ENCODE peak calls at places on chromosome 17, in nine cellular contexts. W is mucosa of gallbladder; S is CD4-positive, alpha-beta T cell; E is fibroblast of lung; B is iPS DF 6.9; Z is pulmonary artery endothelial cell; V is stimulated activated CD4-positive, alpha-beta T cell treated with anti-CD3 and anti-CD28 coated beads, Interleukin-4, amount 100 ng/mL, for 1 hour; A is neuronal stem cell; T is EL. D is an unnamed sample.

GRCh38 chr17:42512733-42513251 is 23.2 kb upstream of the NAGLU start:
- DNase-seq in S (no peak), T (no peak), A (no peak), B (no peak), W (no peak), Z (no peak), V (no peak), E (peak), D (no peak)

GRCh38 chr17:37640016-37640415 is 3.2 kb downstream of the DDX52 start:
- DNase-seq in Z (no peak), T (no peak), E (no peak), S (no peak), A (no peak), B (no peak), V (no peak), W (no peak), D (no peak)

GRCh38 chr17:82650723-82651122 is 2.5 kb upstream of the WDR45B start:
- DNase-seq in B (no peak), S (no peak), Z (no peak), A (no peak), V (no peak), E (no peak), T (no peak), W (no peak), D (no peak)

GRCh38 chr17:27807567-27808470 is 7.5 kb upstream of the NOS2 start:
- DNase-seq in E (no peak), A (no peak), Z (no peak), V (peak), S (peak), T (peak), W (peak), B (no peak), D (peak)

GRCh38 chr17:65956814-65957213 is 235.1 kb downstream of the CEP112 start:
- DNase-seq in A (no peak), W (no peak), T (no peak), Z (no peak), B (no peak), E (peak), S (no peak), V (no peak), D (no peak)

GRCh38 chr17:28570716-28571254 is 539 bp downstream of the PIGS start:
- DNase-seq in W (no peak), T (peak), Z (no peak), A (no peak), E (no peak), S (peak), V (peak), B (no peak), D (peak)

GRCh38 chr17:51006601-51007000 is 114.1 kb downstream of the SPAG9 start:
- DNase-seq in V (no peak), A (peak), Z (no peak), E (no peak), S (no peak), B (no peak), W (no peak), T (peak), D (no peak)

GRCh38 chr17:67132366-67132765 is 88.0 kb downstream of the CACNG1 start:
- DNase-seq in B (no peak), W (no peak), V (no peak), A (no peak), Z (no peak), S (no peak), E (no peak), T (no peak), D (no peak)

GRCh38 chr17:7794063-7794663 is 39.9 kb upstream of the KDM6B start:
- DNase-seq in E (no peak), T (no peak), S (no peak), A (no peak), V (no peak), B (no peak), W (no peak), Z (no peak), D (no peak)

GRCh38 chr17:65185060-65185459 is 47.9 kb downstream of the RGS9 start:
- DNase-seq in S (no peak), B (no peak), E (no peak), T (no peak), V (no peak), A (no peak), W (no peak), Z (no peak), D (no peak)

GRCh38 chr17:40361063-40361924 is 3.2 kb downstream of the GJD3 start:
- DNase-seq in B (no peak), Z (no peak), V (no peak), W (no peak), E (no peak), A (no peak), S (no peak), T (no peak), D (no peak)

GRCh38 chr17:64657610-64658125 is 4.4 kb downstream of the SMURF2 start:
- DNase-seq in V (no peak), E (no peak), B (no peak), Z (no peak), S (no peak), A (no peak), T (no peak), W (no peak), D (no peak)

GRCh38 chr17:2174471-2175293 is 119.8 kb downstream of the HIC1 start:
- DNase-seq in A (no peak), T (peak), S (no peak), V (no peak), Z (peak), E (peak), B (no peak), W (peak), D (peak)

GRCh38 chr17:40032322-40033320 is 17.4 kb downstream of the CSF3 start:
- DNase-seq in T (no peak), W (peak), Z (no peak), E (no peak), B (no peak), A (no peak), S (no peak), V (no peak), D (peak)

GRCh38 chr17:50102164-50102991 is 7.2 kb downstream of the PDK2 start:
- DNase-seq in Z (no peak), B (no peak), W (peak), V (no peak), T (no peak), E (no peak), A (no peak), S (no peak), D (peak)

GRCh38 chr17:15273141-15273793 is 8.1 kb upstream of the PMP22 start:
- DNase-seq in B (no peak), W (peak), A (no peak), Z (no peak), E (peak), S (no peak), T (peak), V (no peak), D (no peak)

GRCh38 chr17:33962857-33963655 is 292.0 kb upstream of the CCL2 start:
- DNase-seq in B (no peak), S (no peak), W (no peak), Z (no peak), V (no peak), E (no peak), A (no peak), T (no peak), D (no peak)

GRCh38 chr17:4815043-4815675 is 8.2 kb downstream of the PLD2 start:
- DNase-seq in A (no peak), E (no peak), B (no peak), T (no peak), V (no peak), S (no peak), W (no peak), Z (no peak), D (no peak)

GRCh38 chr17:78884876-78885667 is 17.9 kb downstream of the CEP295NL start:
- DNase-seq in V (no peak), S (no peak), W (no peak), A (no peak), E (no peak), Z (no peak), B (no peak), T (no peak), D (no peak)

GRCh38 chr17:75749545-75750389 is 15.2 kb downstream of the GALK1 start:
- DNase-seq in Z (no peak), S (peak), V (peak), W (peak), B (no peak), T (peak), A (peak), E (peak), D (peak)

GRCh38 chr17:45888392-45888791 is 6.0 kb upstream of the MAPT start:
- DNase-seq in B (no peak), S (no peak), W (no peak), T (no peak), Z (no peak), V (no peak), E (no peak), A (no peak), D (no peak)

GRCh38 chr17:751269-752001 is 629 bp downstream of the GEMIN4 start:
- DNase-seq in S (peak), A (peak), E (peak), T (peak), B (no peak), V (peak), Z (no peak), W (peak), D (peak)

D was measured in body of pancreas.